ENCODE peak calls at places on chromosome 1, in nine cellular contexts. V, L, K, N, S, H, Z, X and D are unnamed samples.

GRCh38 chr1:74578101-74578500 is 65.7 kb upstream of the LRRC53 start:
- DNase-seq in H (no peak), S (no peak), Z (no peak), V (no peak), N (no peak), K (no peak), L (no peak), X (no peak), D (no peak)

GRCh38 chr1:92958203-92958970 is 2.9 kb downstream of the DIPK1A start:
- DNase-seq in K (no peak), Z (no peak), S (no peak), N (no peak), X (no peak), H (no peak), L (no peak), V (no peak), D (no peak)

GRCh38 chr1:246497331-246497915 is 9.7 kb downstream of the SMYD3 start:
- DNase-seq in Z (peak; percentile 83), V (peak; percentile 59), S (peak; percentile 79), H (peak; percentile 92), K (peak; percentile 53), N (no peak), L (no peak), X (no peak), D (no peak)

GRCh38 chr1:41233708-41234107 is 8.4 kb downstream of the SCMH1 start:
- DNase-seq in X (no peak), V (no peak), K (no peak), H (no peak), Z (no peak), N (no peak), S (no peak), L (no peak), D (no peak)

GRCh38 chr1:94522304-94522703 is 19.3 kb downstream of the F3 start:
- DNase-seq in N (no peak), Z (peak; percentile 79), L (no peak), H (peak; percentile 69), V (no peak), S (peak; percentile 72), X (no peak), K (no peak), D (no peak)

GRCh38 chr1:20725189-20726106 is 7.1 kb downstream of the SH2D5 start:
- DNase-seq in H (peak; percentile 58), K (no peak), Z (peak; percentile 25), X (no peak), L (peak; percentile 52), N (peak; percentile 7), S (peak; percentile 92), V (no peak), D (no peak)

GRCh38 chr1:201648911-201649775 is 110.2 kb downstream of the NAV1 start:
- DNase-seq in X (peak; percentile 36), Z (peak; percentile 27), N (no peak), V (no peak), K (peak; percentile 26), L (no peak), H (no peak), S (peak; percentile 40), D (no peak)

GRCh38 chr1:116804736-116805135 is 50.5 kb downstream of the CD2 start:
- DNase-seq in K (no peak), N (no peak), L (no peak), X (no peak), H (no peak), V (no peak), Z (no peak), S (no peak), D (no peak)

GRCh38 chr1:185534806-185535205 is 199.4 kb upstream of the HMCN1 start:
- DNase-seq in S (no peak), N (no peak), H (peak; percentile 7), V (no peak), X (no peak), K (no peak), Z (peak; percentile 8), L (no peak), D (no peak)

GRCh38 chr1:28450561-28450960 is 55.3 kb upstream of the RCC1 start:
- DNase-seq in L (no peak), N (no peak), S (no peak), K (no peak), H (no peak), V (no peak), X (no peak), Z (no peak), D (no peak)

GRCh38 chr1:2411801-2412394 is 466 bp downstream of the PEX10 start:
- DNase-seq in L (no peak), H (peak; percentile 37), K (peak; percentile 50), S (no peak), N (no peak), Z (peak; percentile 12), X (peak; percentile 37), V (no peak), D (no peak)

GRCh38 chr1:186440584-186440983 is 20.3 kb downstream of the PDC start:
- DNase-seq in X (no peak), Z (no peak), S (peak; percentile 37), L (no peak), H (peak; percentile 51), N (no peak), K (peak; percentile 77), V (no peak), D (no peak)

GRCh38 chr1:29200905-29201594 is 19.4 kb upstream of the SRSF4 start:
- DNase-seq in X (no peak), L (no peak), K (no peak), H (no peak), Z (no peak), V (no peak), S (peak; percentile 50), N (no peak), D (no peak)

GRCh38 chr1:100277866-100278265 is 11.8 kb downstream of the RTCA start:
- DNase-seq in L (no peak), K (no peak), S (no peak), X (no peak), H (no peak), Z (no peak), V (peak; percentile 16), N (no peak), D (no peak)

GRCh38 chr1:248592655-248593054 is 4.8 kb downstream of the OR2T10 start:
- DNase-seq in S (no peak), H (no peak), K (no peak), X (no peak), V (no peak), Z (no peak), N (no peak), L (no peak), D (no peak)
- H3K9me3 ChIP-seq in S (peaks cover 3% of the 10 kb centered on the region), H (no peaks in the 10 kb centered on the region), K (no peaks in the 10 kb centered on the region), X (no peaks in the 10 kb centered on the region), V (no peaks in the 10 kb centered on the region), Z (no peaks in the 10 kb centered on the region), N (no peaks in the 10 kb centered on the region), L (no peaks in the 10 kb centered on the region), D (no peaks in the 10 kb centered on the region)

GRCh38 chr1:206554833-206555472 is 47.6 kb downstream of the RASSF5 start:
- DNase-seq in S (no peak), L (no peak), N (no peak), V (no peak), K (no peak), Z (no peak), H (no peak), X (no peak), D (no peak)

GRCh38 chr1:206555473-206555935 is 48.2 kb downstream of the RASSF5 start:
- DNase-seq in K (no peak), N (peak; percentile 48), V (peak; percentile 53), X (peak; percentile 63), S (no peak), H (no peak), Z (peak; percentile 43), L (peak; percentile 57), D (no peak)

GRCh38 chr1:206557636-206558473 is 50.5 kb downstream of the RASSF5 start:
- DNase-seq in H (peak; percentile 61), S (no peak), V (peak; percentile 44), X (no peak), L (no peak), Z (no peak), K (peak; percentile 42), N (no peak), D (peak; percentile 31)

GRCh38 chr1:206556748-206557635 is 49.7 kb downstream of the RASSF5 start:
- DNase-seq in X (peak; percentile 85), Z (peak; percentile 53), K (no peak), H (peak; percentile 80), V (peak; percentile 91), N (peak; percentile 47), L (peak; percentile 83), S (peak; percentile 38), D (peak; percentile 78)

GRCh38 chr1:206556047-206556747 is 48.9 kb downstream of the RASSF5 start:
- DNase-seq in X (no peak), H (peak; percentile 42), Z (no peak), V (no peak), S (no peak), L (peak; percentile 45), K (no peak), N (no peak), D (no peak)
- H3K9me3 ChIP-seq in X (no peaks in the 10 kb centered on the region), H (no peaks in the 10 kb centered on the region), Z (no peaks in the 10 kb centered on the region), V (no peaks in the 10 kb centered on the region), S (no peaks in the 10 kb centered on the region), L (no peaks in the 10 kb centered on the region), K (no peaks in the 10 kb centered on the region), N (no peaks in the 10 kb centered on the region), D (no peaks in the 10 kb centered on the region)

DNA sequence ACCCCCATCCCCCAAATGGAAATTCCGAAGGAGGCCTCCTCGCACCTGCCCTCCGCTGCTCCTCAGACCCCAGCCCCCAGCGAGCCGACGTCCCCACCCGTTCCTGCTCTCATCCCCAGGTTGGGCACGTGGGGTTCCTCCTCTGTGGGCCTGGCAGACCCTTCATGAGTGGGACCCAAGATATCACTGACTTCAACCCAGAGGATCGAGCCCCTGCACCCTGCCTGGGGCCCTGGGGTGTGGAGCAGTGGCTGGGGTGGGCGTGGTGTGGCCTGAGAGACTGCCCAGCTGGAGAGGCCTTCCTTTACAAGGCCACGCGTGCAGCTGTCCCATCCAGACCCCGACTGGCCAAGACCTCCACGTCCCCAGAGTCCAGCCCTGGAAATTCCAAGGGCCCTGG is 17.6 kb upstream of the ARHGEF16 start:
- DNase-seq in H (no peak), L (no peak), S (no peak), V (no peak), Z (no peak), N (no peak), X (no peak), K (no peak), D (no peak)
- H3K9me3 ChIP-seq in H (no peaks in the 10 kb centered on the region), L (no peaks in the 10 kb centered on the region), S (peaks cover 2% of the 10 kb centered on the region), V (no peaks in the 10 kb centered on the region), Z (no peaks in the 10 kb centered on the region), N (no peaks in the 10 kb centered on the region), X (no peaks in the 10 kb centered on the region), K (no peaks in the 10 kb centered on the region), D (no peaks in the 10 kb centered on the region)

DNA sequence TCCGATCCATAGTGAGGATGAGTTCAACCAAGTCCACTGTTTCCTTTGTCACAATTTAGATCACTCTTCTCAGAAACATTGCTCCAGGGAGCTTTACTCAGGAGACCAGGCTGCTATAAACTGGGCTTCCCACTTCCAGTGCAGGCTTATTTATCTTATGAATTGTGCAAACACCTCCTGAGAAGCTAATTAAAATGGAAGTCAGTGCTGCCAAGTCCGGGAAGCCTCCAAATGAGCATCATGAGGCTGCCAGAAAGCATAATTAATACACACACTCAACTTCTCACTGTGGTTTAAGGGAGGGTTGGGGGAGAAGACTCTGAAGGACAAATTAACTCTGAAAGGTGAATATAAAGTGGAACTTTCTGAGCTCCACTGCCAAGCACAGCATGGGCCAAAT is 145.0 kb upstream of the SGIP1 start:
- DNase-seq in S (no peak), K (no peak), V (no peak), Z (no peak), L (no peak), H (no peak), X (no peak), N (no peak), D (no peak)
- H3K9me3 ChIP-seq in S (peaks cover 4% of the 10 kb centered on the region), K (peaks cover 7% of the 10 kb centered on the region), V (no peaks in the 10 kb centered on the region), Z (no peaks in the 10 kb centered on the region), L (no peaks in the 10 kb centered on the region), H (no peaks in the 10 kb centered on the region), X (peaks cover 19% of the 10 kb centered on the region), N (no peaks in the 10 kb centered on the region), D (no peaks in the 10 kb centered on the region)